ENCODE peak calls at places on chromosomes 13 and 19, in seven cellular contexts. One of them, this sample, is unnamed.

GRCh38 chr13:47592256-47592655 is 408.8 kb downstream of the SUCLA2 start:
- DNase-seq in astrocyte of the spinal cord: no peak
- DNase-seq in IMR-90: no peak
- DNase-seq in left ventricle myocardium inferior: no peak
- DNase-seq in thoracic aorta: no peak
- DNase-seq in cardiac muscle cell: no peak
- DNase-seq in dorsolateral prefrontal cortex: no peak
- DNase-seq in this sample: no peak

GRCh38 chr13:101655435-101655834 is 203.0 kb downstream of the ITGBL1 start:
- DNase-seq in dorsolateral prefrontal cortex: no peak
- DNase-seq in IMR-90: no peak
- DNase-seq in left ventricle myocardium inferior: no peak
- DNase-seq in astrocyte of the spinal cord: no peak
- DNase-seq in thoracic aorta: no peak
- DNase-seq in cardiac muscle cell: no peak
- DNase-seq in this sample: peak; percentile 44

GRCh38 chr13:29707876-29708543 is 112.5 kb upstream of the SLC7A1 start:
- DNase-seq in thoracic aorta: no peak
- DNase-seq in cardiac muscle cell: peak; percentile 60
- DNase-seq in left ventricle myocardium inferior: no peak
- DNase-seq in dorsolateral prefrontal cortex: no peak
- DNase-seq in astrocyte of the spinal cord: peak; percentile 42
- DNase-seq in IMR-90: peak; percentile 41
- DNase-seq in this sample: peak; percentile 62

GRCh38 chr13:30978981-30979956 is 46.8 kb downstream of the TEX26 start:
- DNase-seq in IMR-90: no peak
- DNase-seq in dorsolateral prefrontal cortex: no peak
- DNase-seq in astrocyte of the spinal cord: no peak
- DNase-seq in thoracic aorta: no peak
- DNase-seq in left ventricle myocardium inferior: no peak
- DNase-seq in cardiac muscle cell: peak; percentile 76
- DNase-seq in this sample: no peak

GRCh38 chr13:113845055-113845454 is 18.8 kb downstream of the GAS6 start:
- DNase-seq in astrocyte of the spinal cord: no peak
- DNase-seq in cardiac muscle cell: no peak
- DNase-seq in thoracic aorta: no peak
- DNase-seq in dorsolateral prefrontal cortex: no peak
- DNase-seq in IMR-90: no peak
- DNase-seq in left ventricle myocardium inferior: peak; percentile 8
- DNase-seq in this sample: no peak

GRCh38 chr19:15404097-15404779 is 14.6 kb downstream of the AKAP8L start:
- DNase-seq in left ventricle myocardium inferior: no peak
- DNase-seq in thoracic aorta: no peak
- DNase-seq in astrocyte of the spinal cord: no peak
- DNase-seq in cardiac muscle cell: peak; percentile 76
- DNase-seq in IMR-90: no peak
- DNase-seq in dorsolateral prefrontal cortex: no peak
- DNase-seq in this sample: no peak

GRCh38 chr13:23956106-23956505 is 58.8 kb upstream of the C1QTNF9B start:
- DNase-seq in dorsolateral prefrontal cortex: no peak
- DNase-seq in thoracic aorta: no peak
- DNase-seq in astrocyte of the spinal cord: peak; percentile 54
- DNase-seq in cardiac muscle cell: no peak
- DNase-seq in IMR-90: peak; percentile 55
- DNase-seq in left ventricle myocardium inferior: no peak
- DNase-seq in this sample: peak; percentile 52

GRCh38 chr13:29369060-29369743 is 226.3 kb downstream of the SLC7A1 start:
- DNase-seq in astrocyte of the spinal cord: peak; percentile 40
- DNase-seq in dorsolateral prefrontal cortex: no peak
- DNase-seq in left ventricle myocardium inferior: no peak
- DNase-seq in cardiac muscle cell: peak; percentile 73
- DNase-seq in IMR-90: peak; percentile 34
- DNase-seq in thoracic aorta: no peak
- DNase-seq in this sample: peak; percentile 48

GRCh38 chr19:48539503-48540096 is 12.4 kb upstream of the SULT2B1 start:
- DNase-seq in left ventricle myocardium inferior: no peak
- DNase-seq in dorsolateral prefrontal cortex: no peak
- DNase-seq in cardiac muscle cell: peak; percentile 61
- DNase-seq in IMR-90: peak; percentile 82
- DNase-seq in thoracic aorta: no peak
- DNase-seq in astrocyte of the spinal cord: peak; percentile 33
- DNase-seq in this sample: peak; percentile 63

GRCh38 chr19:48646192-48646911 is 365 bp upstream of the CA11 start:
- DNase-seq in astrocyte of the spinal cord: peak; percentile 80
- DNase-seq in IMR-90: peak; percentile 72
- DNase-seq in thoracic aorta: no peak
- DNase-seq in dorsolateral prefrontal cortex: peak; percentile 78
- DNase-seq in left ventricle myocardium inferior: peak; percentile 88
- DNase-seq in cardiac muscle cell: peak; percentile 94
- DNase-seq in this sample: peak; percentile 70

GRCh38 chr19:33684550-33685303 is 63.0 kb downstream of the CHST8 start:
- DNase-seq in thoracic aorta: no peak
- DNase-seq in astrocyte of the spinal cord: no peak
- DNase-seq in IMR-90: no peak
- DNase-seq in cardiac muscle cell: no peak
- DNase-seq in dorsolateral prefrontal cortex: no peak
- DNase-seq in left ventricle myocardium inferior: no peak
- DNase-seq in this sample: no peak

GRCh38 chr19:12779162-12779993 is 4.0 kb upstream of the HOOK2 start:
- DNase-seq in IMR-90: peak; percentile 77
- DNase-seq in left ventricle myocardium inferior: peak; percentile 73
- DNase-seq in dorsolateral prefrontal cortex: no peak
- DNase-seq in thoracic aorta: no peak
- DNase-seq in cardiac muscle cell: peak; percentile 58
- DNase-seq in astrocyte of the spinal cord: peak; percentile 95
- DNase-seq in this sample: peak; percentile 95

GRCh38 chr19:55173717-55174409 is 6.2 kb downstream of the SYT5 start:
- DNase-seq in IMR-90: peak; percentile 43
- DNase-seq in cardiac muscle cell: peak; percentile 50
- DNase-seq in thoracic aorta: no peak
- DNase-seq in astrocyte of the spinal cord: peak; percentile 57
- DNase-seq in left ventricle myocardium inferior: peak; percentile 63
- DNase-seq in dorsolateral prefrontal cortex: no peak
- DNase-seq in this sample: peak; percentile 80

GRCh38 chr13:30319703-30320102 is 12.4 kb upstream of the KATNAL1 start:
- DNase-seq in cardiac muscle cell: no peak
- DNase-seq in IMR-90: no peak
- DNase-seq in astrocyte of the spinal cord: peak; percentile 36
- DNase-seq in dorsolateral prefrontal cortex: peak; percentile 35
- DNase-seq in thoracic aorta: no peak
- DNase-seq in left ventricle myocardium inferior: no peak
- DNase-seq in this sample: peak; percentile 55

GRCh38 chr19:344625-345319 is at the start of gene MIER2:
- DNase-seq in astrocyte of the spinal cord: peak; percentile 69
- DNase-seq in cardiac muscle cell: peak; percentile 86
- DNase-seq in thoracic aorta: peak; percentile 29
- DNase-seq in dorsolateral prefrontal cortex: peak; percentile 79
- DNase-seq in IMR-90: peak; percentile 68
- DNase-seq in left ventricle myocardium inferior: peak; percentile 87
- DNase-seq in this sample: peak; percentile 65

GRCh38 chr13:76936736-76937135 is 11.6 kb upstream of the ACOD1 start:
- DNase-seq in IMR-90: no peak
- DNase-seq in left ventricle myocardium inferior: no peak
- DNase-seq in cardiac muscle cell: no peak
- DNase-seq in astrocyte of the spinal cord: no peak
- DNase-seq in dorsolateral prefrontal cortex: no peak
- DNase-seq in thoracic aorta: no peak
- DNase-seq in this sample: peak; percentile 16

GRCh38 chr13:106846571-106846970 is 278.6 kb upstream of the ARGLU1 start:
- DNase-seq in dorsolateral prefrontal cortex: no peak
- DNase-seq in thoracic aorta: no peak
- DNase-seq in astrocyte of the spinal cord: no peak
- DNase-seq in cardiac muscle cell: no peak
- DNase-seq in left ventricle myocardium inferior: no peak
- DNase-seq in IMR-90: no peak
- DNase-seq in this sample: no peak

GRCh38 chr19:12721656-12722565 is 1.8 kb downstream of the TNPO2 start:
- DNase-seq in astrocyte of the spinal cord: peak; percentile 78
- DNase-seq in thoracic aorta: no peak
- DNase-seq in dorsolateral prefrontal cortex: no peak
- DNase-seq in IMR-90: peak; percentile 74
- DNase-seq in cardiac muscle cell: peak; percentile 94
- DNase-seq in left ventricle myocardium inferior: peak; percentile 66
- DNase-seq in this sample: peak; percentile 66

GRCh38 chr13:20125129-20125782 is 35.6 kb downstream of the GJA3 start:
- DNase-seq in astrocyte of the spinal cord: peak; percentile 65
- DNase-seq in dorsolateral prefrontal cortex: no peak
- DNase-seq in thoracic aorta: no peak
- DNase-seq in cardiac muscle cell: no peak
- DNase-seq in left ventricle myocardium inferior: no peak
- DNase-seq in IMR-90: peak; percentile 69
- DNase-seq in this sample: peak; percentile 84

GRCh38 chr19:16957151-16957662 is 68.4 kb downstream of the F2RL3 start:
- DNase-seq in astrocyte of the spinal cord: peak; percentile 1
- DNase-seq in dorsolateral prefrontal cortex: no peak
- DNase-seq in IMR-90: no peak
- DNase-seq in thoracic aorta: no peak
- DNase-seq in cardiac muscle cell: no peak
- DNase-seq in left ventricle myocardium inferior: no peak
- DNase-seq in this sample: peak; percentile 52

GRCh38 chr13:98299954-98300350 is 122.9 kb upstream of the RNF113B start:
- DNase-seq in left ventricle myocardium inferior: no peak
- DNase-seq in astrocyte of the spinal cord: no peak
- DNase-seq in IMR-90: no peak
- DNase-seq in cardiac muscle cell: no peak
- DNase-seq in dorsolateral prefrontal cortex: no peak
- DNase-seq in thoracic aorta: no peak
- DNase-seq in this sample: peak; percentile 68

GRCh38 chr19:35943542-35944301 is 7.5 kb downstream of the LRFN3 start:
- DNase-seq in cardiac muscle cell: no peak
- DNase-seq in dorsolateral prefrontal cortex: no peak
- DNase-seq in thoracic aorta: no peak
- DNase-seq in left ventricle myocardium inferior: no peak
- DNase-seq in IMR-90: no peak
- DNase-seq in astrocyte of the spinal cord: no peak
- DNase-seq in this sample: no peak

GRCh38 chr13:27662738-27663470 is 41.2 kb downstream of the POLR1D start:
- DNase-seq in thoracic aorta: no peak
- DNase-seq in dorsolateral prefrontal cortex: no peak
- DNase-seq in cardiac muscle cell: no peak
- DNase-seq in left ventricle myocardium inferior: no peak
- DNase-seq in IMR-90: no peak
- DNase-seq in astrocyte of the spinal cord: no peak
- DNase-seq in this sample: no peak

GRCh38 chr13:28035146-28035782 is 46.8 kb upstream of the URAD start:
- DNase-seq in thoracic aorta: no peak
- DNase-seq in dorsolateral prefrontal cortex: no peak
- DNase-seq in cardiac muscle cell: no peak
- DNase-seq in IMR-90: peak; percentile 13
- DNase-seq in left ventricle myocardium inferior: no peak
- DNase-seq in astrocyte of the spinal cord: no peak
- DNase-seq in this sample: no peak

GRCh38 chr13:39561971-39562370 is 41.0 kb downstream of the LHFPL6 start:
- DNase-seq in cardiac muscle cell: no peak
- DNase-seq in left ventricle myocardium inferior: no peak
- DNase-seq in thoracic aorta: no peak
- DNase-seq in dorsolateral prefrontal cortex: no peak
- DNase-seq in astrocyte of the spinal cord: no peak
- DNase-seq in IMR-90: no peak
- DNase-seq in this sample: no peak

GRCh38 chr13:106987435-106987800 is 419.5 kb upstream of the ARGLU1 start:
- DNase-seq in IMR-90: no peak
- DNase-seq in thoracic aorta: no peak
- DNase-seq in astrocyte of the spinal cord: no peak
- DNase-seq in dorsolateral prefrontal cortex: no peak
- DNase-seq in cardiac muscle cell: no peak
- DNase-seq in left ventricle myocardium inferior: peak; percentile 25
- DNase-seq in this sample: no peak

GRCh38 chr19:19548915-19549537 is 11.0 kb downstream of the CILP2 start:
- DNase-seq in thoracic aorta: no peak
- DNase-seq in cardiac muscle cell: no peak
- DNase-seq in astrocyte of the spinal cord: no peak
- DNase-seq in left ventricle myocardium inferior: no peak
- DNase-seq in IMR-90: peak; percentile 19
- DNase-seq in dorsolateral prefrontal cortex: no peak
- DNase-seq in this sample: no peak

GRCh38 chr19:23787106-23787505 is 28.4 kb upstream of the ZNF681 start:
- DNase-seq in astrocyte of the spinal cord: no peak
- DNase-seq in left ventricle myocardium inferior: no peak
- DNase-seq in thoracic aorta: no peak
- DNase-seq in dorsolateral prefrontal cortex: no peak
- DNase-seq in cardiac muscle cell: no peak
- DNase-seq in IMR-90: peak; percentile 1
- DNase-seq in this sample: no peak

GRCh38 chr13:51282322-51282721 is 57.2 kb upstream of the SERPINE3 start:
- DNase-seq in left ventricle myocardium inferior: peak; percentile 57
- DNase-seq in cardiac muscle cell: no peak
- DNase-seq in astrocyte of the spinal cord: no peak
- DNase-seq in thoracic aorta: no peak
- DNase-seq in dorsolateral prefrontal cortex: no peak
- DNase-seq in IMR-90: no peak
- DNase-seq in this sample: no peak

GRCh38 chr19:6674868-6675305 is 4.9 kb upstream of the TNFSF14 start:
- DNase-seq in astrocyte of the spinal cord: peak; percentile 43
- DNase-seq in IMR-90: peak; percentile 21
- DNase-seq in thoracic aorta: no peak
- DNase-seq in left ventricle myocardium inferior: peak; percentile 50
- DNase-seq in dorsolateral prefrontal cortex: no peak
- DNase-seq in cardiac muscle cell: no peak
- DNase-seq in this sample: peak; percentile 54
- TF ChIP-seq CTCF in astrocyte of the spinal cord: no peak
- TF ChIP-seq CTCF in IMR-90: no peak
- TF ChIP-seq CTCF in thoracic aorta: no peak
- TF ChIP-seq CTCF in left ventricle myocardium inferior: no peak
- TF ChIP-seq CTCF in dorsolateral prefrontal cortex: no peak
- TF ChIP-seq CTCF in cardiac muscle cell: no peak
- TF ChIP-seq CTCF in this sample: no peak

GRCh38 chr19:6060600-6061391 is 49.5 kb downstream of the RFX2 start:
- DNase-seq in dorsolateral prefrontal cortex: no peak
- DNase-seq in cardiac muscle cell: no peak
- DNase-seq in thoracic aorta: no peak
- DNase-seq in left ventricle myocardium inferior: no peak
- DNase-seq in IMR-90: peak; percentile 16
- DNase-seq in astrocyte of the spinal cord: peak; percentile 56
- DNase-seq in this sample: peak; percentile 66
- H3K4me3 ChIP-seq in dorsolateral prefrontal cortex: no peak overlapping the region
- H3K4me3 ChIP-seq in cardiac muscle cell: no peak overlapping the region
- H3K4me3 ChIP-seq in thoracic aorta: peak overlapping the region; percentile 3
- H3K4me3 ChIP-seq in left ventricle myocardium inferior: no peak overlapping the region
- H3K4me3 ChIP-seq in IMR-90: no peak overlapping the region
- H3K4me3 ChIP-seq in astrocyte of the spinal cord: no peak overlapping the region
- H3K4me3 ChIP-seq in this sample: no peak overlapping the region

DNA sequence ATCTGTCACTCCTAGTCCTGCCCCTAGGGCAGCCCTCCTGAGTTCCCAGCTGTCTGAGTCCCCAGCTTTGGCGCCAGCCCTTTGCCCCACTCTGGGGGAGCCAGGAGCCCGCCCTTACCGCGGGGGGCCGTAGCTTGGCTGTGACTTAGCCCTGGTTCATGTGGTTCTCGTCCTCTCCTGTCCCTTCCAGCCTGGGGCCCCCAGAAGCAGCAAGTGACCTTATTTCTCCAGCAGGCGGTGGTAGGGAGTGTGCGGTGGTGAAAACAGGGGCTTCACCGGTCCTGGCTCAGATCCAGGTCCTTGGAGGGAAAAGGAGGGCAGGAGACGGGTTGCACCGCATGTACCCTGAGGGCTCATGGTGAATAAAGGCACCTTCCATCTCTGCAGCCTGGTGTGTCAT is 7.9 kb downstream of the GIPC3 start:
- DNase-seq in IMR-90: no peak
- DNase-seq in left ventricle myocardium inferior: no peak
- DNase-seq in cardiac muscle cell: no peak
- DNase-seq in thoracic aorta: no peak
- DNase-seq in astrocyte of the spinal cord: no peak
- DNase-seq in dorsolateral prefrontal cortex: no peak
- DNase-seq in this sample: no peak
- TF ChIP-seq CTCF in IMR-90: no peak
- TF ChIP-seq CTCF in left ventricle myocardium inferior: no peak
- TF ChIP-seq CTCF in cardiac muscle cell: no peak
- TF ChIP-seq CTCF in thoracic aorta: no peak
- TF ChIP-seq CTCF in astrocyte of the spinal cord: no peak
- TF ChIP-seq CTCF in dorsolateral prefrontal cortex: no peak
- TF ChIP-seq CTCF in this sample: peak; percentile 0

GRCh38 chr13:49218493-49219051 is 1.6 kb upstream of the MLNR start:
- DNase-seq in cardiac muscle cell: peak; percentile 18
- DNase-seq in dorsolateral prefrontal cortex: no peak
- DNase-seq in IMR-90: peak; percentile 6
- DNase-seq in left ventricle myocardium inferior: no peak
- DNase-seq in thoracic aorta: no peak
- DNase-seq in astrocyte of the spinal cord: peak; percentile 2
- DNase-seq in this sample: no peak
- H3K4me3 ChIP-seq in cardiac muscle cell: peak overlapping the region; percentile 4
- H3K4me3 ChIP-seq in dorsolateral prefrontal cortex: no peak overlapping the region
- H3K4me3 ChIP-seq in IMR-90: no peak overlapping the region
- H3K4me3 ChIP-seq in left ventricle myocardium inferior: no peak overlapping the region
- H3K4me3 ChIP-seq in thoracic aorta: no peak overlapping the region
- H3K4me3 ChIP-seq in astrocyte of the spinal cord: no peak overlapping the region
- H3K4me3 ChIP-seq in this sample: no peak overlapping the region